ENCODE peak calls at places on chromosomes 1 and 21, in ten cellular contexts. D, B, Q, N, W, X, F, I, K and J are unnamed samples.

GRCh38 chr21:24197132-24197643 is 1410.1 kb downstream of the MRPL39 start:
- DNase-seq in Q (no peak), N (no peak), W (no peak), B (no peak), X (no peak), D (no peak), I (no peak), F (no peak), K (no peak), J (no peak)

GRCh38 chr1:155263067-155263466 is 907 bp upstream of the SCAMP3 start:
- DNase-seq in I (no peak), N (no peak), W (no peak), B (no peak), Q (no peak), X (peak; percentile 64), F (no peak), D (no peak), K (no peak), J (no peak)

GRCh38 chr1:223724376-223724775 is 12.0 kb downstream of the CAPN2 start:
- DNase-seq in B (no peak), W (no peak), Q (no peak), X (no peak), N (no peak), F (no peak), D (no peak), I (no peak), K (no peak), J (no peak)

GRCh38 chr1:7313081-7313546 is 458.0 kb upstream of the VAMP3 start:
- DNase-seq in I (no peak), F (no peak), W (no peak), X (no peak), B (no peak), Q (no peak), N (no peak), D (no peak), K (no peak), J (no peak)

GRCh38 chr1:56901720-56902119 is 47.1 kb downstream of the C8A start:
- DNase-seq in N (no peak), X (no peak), I (no peak), K (peak; percentile 71), D (no peak), Q (no peak), F (no peak), B (no peak), W (no peak), J (no peak)

GRCh38 chr1:94032637-94033036 is 88.3 kb downstream of the ABCA4 start:
- DNase-seq in N (no peak), I (no peak), B (no peak), F (no peak), X (no peak), W (no peak), D (no peak), Q (no peak), K (no peak), J (no peak)

GRCh38 chr1:110130989-110131388 is 18.7 kb downstream of the UBL4B start:
- DNase-seq in D (no peak), I (no peak), N (no peak), F (no peak), X (no peak), W (no peak), Q (no peak), K (no peak), B (no peak), J (no peak)

GRCh38 chr1:15195420-15196052 is 42.0 kb downstream of the TMEM51 start:
- DNase-seq in F (no peak), K (no peak), N (no peak), B (peak; percentile 64), X (no peak), W (no peak), D (no peak), Q (no peak), I (no peak), J (no peak)

GRCh38 chr21:34630536-34631143 is 15.7 kb upstream of the RCAN1 start:
- DNase-seq in F (no peak), Q (no peak), X (no peak), I (no peak), W (peak; percentile 62), K (peak; percentile 71), D (no peak), N (no peak), B (no peak), J (no peak)

GRCh38 chr1:14549897-14550635 is 48.4 kb upstream of the KAZN start:
- DNase-seq in K (no peak), N (no peak), Q (no peak), F (no peak), I (no peak), D (no peak), W (no peak), B (no peak), X (no peak), J (no peak)

GRCh38 chr1:221884821-221885220 is 142.9 kb upstream of the DUSP10 start:
- DNase-seq in B (no peak), I (no peak), D (no peak), X (no peak), F (no peak), N (no peak), Q (no peak), K (peak; percentile 28), W (no peak), J (no peak)

GRCh38 chr1:907611-908451 is 15.9 kb upstream of the SAMD11 start:
- DNase-seq in I (no peak), W (no peak), Q (peak; percentile 3), N (peak; percentile 44), B (no peak), D (no peak), X (peak; percentile 54), K (no peak), F (no peak), J (no peak)

GRCh38 chr1:7516341-7516740 is 254.8 kb upstream of the VAMP3 start:
- DNase-seq in K (no peak), N (no peak), B (no peak), I (no peak), F (peak; percentile 26), W (no peak), D (no peak), Q (no peak), X (no peak), J (no peak)

GRCh38 chr1:18972531-18972930 is 16.1 kb upstream of the IFFO2 start:
- DNase-seq in I (peak; percentile 41), Q (no peak), N (no peak), W (peak; percentile 60), D (no peak), F (no peak), X (peak; percentile 55), B (no peak), K (peak; percentile 41), J (no peak)

GRCh38 chr1:156320560-156320959 is 17.5 kb downstream of the CCT3 start:
- DNase-seq in F (no peak), X (no peak), K (no peak), D (no peak), N (no peak), W (no peak), I (no peak), B (no peak), Q (no peak), J (no peak)

GRCh38 chr1:156316909-156317308 is 17.8 kb upstream of the VHLL start:
- DNase-seq in X (peak; percentile 0), I (no peak), D (no peak), Q (no peak), K (no peak), W (no peak), F (no peak), N (no peak), B (no peak), J (no peak)

DNA sequence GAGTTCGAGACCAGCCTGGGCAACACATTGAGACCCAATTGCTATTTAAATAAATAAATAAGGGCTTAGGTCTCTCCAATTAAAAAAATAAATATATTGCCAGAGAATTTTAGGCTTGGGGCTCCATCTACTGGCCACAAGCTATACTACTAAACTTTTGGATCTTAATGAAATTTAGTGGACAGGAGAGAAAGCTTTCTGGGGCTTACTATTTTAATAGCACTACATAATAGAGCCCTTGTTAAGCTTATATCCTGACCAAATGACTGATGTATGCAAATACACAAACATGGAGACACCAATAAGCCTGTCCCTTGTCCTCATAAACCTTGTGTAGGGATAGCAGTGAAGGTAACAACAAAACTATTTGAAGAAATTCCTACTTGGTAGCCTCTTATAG is 18.4 kb downstream of the CCT3 start:
- DNase-seq in K (peak; percentile 53), I (no peak), D (no peak), N (no peak), X (no peak), B (no peak), W (peak; percentile 60), Q (no peak), F (no peak), J (no peak)
- TF ChIP-seq CTCF in K (peak; percentile 56), I (peak; percentile 24), D (peak; percentile 44), N (no peak), X (peak; percentile 17), B (no peak), W (peak; percentile 47), Q (peak; percentile 53), F (peak; percentile 43), J (peak; percentile 53)

GRCh38 chr1:150760003-150760402 is 5.6 kb downstream of the CTSS start:
- DNase-seq in D (no peak), N (no peak), K (no peak), B (no peak), X (no peak), I (no peak), F (no peak), Q (no peak), W (no peak), J (no peak)
- H3K4me3 ChIP-seq in D (no peak overlapping the region), N (no peak overlapping the region), K (no peak overlapping the region), B (no peak overlapping the region), X (no peak overlapping the region), I (no peak overlapping the region), F (no peak overlapping the region), Q (no peak overlapping the region), W (no peak overlapping the region), J (no peak overlapping the region)

DNA sequence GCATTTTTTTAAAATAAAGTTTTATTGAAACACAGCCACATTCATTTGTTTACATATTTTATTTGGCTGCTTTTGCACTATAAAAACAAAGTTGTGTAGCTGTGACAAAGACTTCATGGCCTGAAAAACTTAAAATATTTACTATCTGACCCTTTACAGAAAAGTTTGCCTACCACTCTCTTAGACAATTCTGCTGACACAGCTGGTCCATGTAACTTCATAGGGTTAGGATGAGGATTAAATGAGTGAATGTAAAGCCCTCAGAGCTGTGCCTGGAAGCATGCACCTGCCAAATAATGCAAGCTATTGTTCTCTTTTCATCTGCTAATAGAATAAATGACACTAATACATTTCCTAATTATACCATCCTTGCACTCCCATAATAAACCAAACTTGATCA is 67.7 kb downstream of the FCRL5 start:
- DNase-seq in X (no peak), N (no peak), B (no peak), W (no peak), D (no peak), I (no peak), K (no peak), F (no peak), Q (no peak), J (no peak)
- H3K27me3 ChIP-seq in X (no peaks in the 10 kb centered on the region), N (no peaks in the 10 kb centered on the region), B (no peaks in the 10 kb centered on the region), W (no peaks in the 10 kb centered on the region), D (no peaks in the 10 kb centered on the region), I (no peaks in the 10 kb centered on the region), K (no peaks in the 10 kb centered on the region), F (no peaks in the 10 kb centered on the region), Q (no peaks in the 10 kb centered on the region), J (no peaks in the 10 kb centered on the region)

DNA sequence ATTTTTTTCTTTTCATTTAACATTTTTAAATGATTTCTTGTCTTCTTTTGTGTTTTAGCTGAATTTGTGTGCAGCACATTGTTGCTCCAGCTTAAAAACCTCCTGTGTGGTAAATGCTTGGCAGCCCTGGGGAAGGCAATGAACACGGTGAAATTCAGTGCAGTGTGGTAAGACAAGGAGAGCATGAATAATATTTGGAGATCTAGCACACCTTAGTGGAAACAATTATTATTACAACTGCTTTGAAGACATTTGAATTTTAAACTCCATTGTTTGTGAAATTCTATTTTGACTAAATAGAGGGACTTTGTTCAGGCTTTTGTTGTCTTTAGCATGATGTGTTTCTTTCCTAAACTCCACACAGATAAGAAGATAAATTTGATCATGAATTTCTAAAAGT is 242.6 kb upstream of the CXADR start:
- DNase-seq in Q (no peak), W (peak; percentile 38), F (no peak), I (peak; percentile 82), D (no peak), X (peak; percentile 75), K (peak; percentile 72), B (peak; percentile 68), N (no peak), J (peak; percentile 1)
- TF ChIP-seq CTCF in Q (no peak), W (peak; percentile 15), F (peak; percentile 38), I (peak; percentile 72), D (peak; percentile 13), X (peak; percentile 57), K (peak; percentile 42), B (peak; percentile 27), N (peak; percentile 50), J (peak; percentile 23)